ENCODE peak calls at places on chromosomes 16 and 17, in eight cellular contexts. T, S, U, X, W, F, I and M are unnamed samples.

GRCh38 chr17:44587339-44587738 is 30.1 kb downstream of the FZD2 start:
- DNase-seq in T (no peak), S (no peak), U (no peak), X (no peak), W (peak), F (no peak), I (no peak), M (peak)

GRCh38 chr17:55089955-55090573 is 121.5 kb downstream of the STXBP4 start:
- DNase-seq in T (peak), S (peak), U (no peak), X (no peak), W (peak), F (no peak), I (peak), M (no peak)

GRCh38 chr17:15123593-15124590 is 141.2 kb downstream of the PMP22 start:
- DNase-seq in T (no peak), S (no peak), U (no peak), X (no peak), W (peak), F (no peak), I (no peak), M (no peak)

GRCh38 chr17:2852729-2853110 is 56.5 kb downstream of the RAP1GAP2 start:
- DNase-seq in T (no peak), S (no peak), U (no peak), X (no peak), W (no peak), F (no peak), I (no peak), M (no peak)

GRCh38 chr16:11674818-11675560 is 6.7 kb downstream of the SNN start:
- DNase-seq in T (no peak), S (no peak), U (no peak), X (no peak), W (peak), F (no peak), I (no peak), M (no peak)

GRCh38 chr17:42898147-42898807 is 2.3 kb upstream of the G6PC1 start:
- DNase-seq in T (no peak), S (no peak), U (no peak), X (no peak), W (no peak), F (no peak), I (no peak), M (no peak)

GRCh38 chr16:8751481-8752311 is 45.7 kb downstream of the TMEM186 start:
- DNase-seq in T (no peak), S (no peak), U (no peak), X (no peak), W (peak), F (no peak), I (no peak), M (no peak)

GRCh38 chr17:29279397-29280070 is 14.4 kb downstream of the NUFIP2 start:
- DNase-seq in T (no peak), S (no peak), U (no peak), X (no peak), W (no peak), F (no peak), I (no peak), M (no peak)

GRCh38 chr17:12402963-12403622 is 262.6 kb upstream of the MYOCD start:
- DNase-seq in T (no peak), S (no peak), U (no peak), X (no peak), W (peak), F (no peak), I (no peak), M (no peak)

GRCh38 chr17:28944862-28945741 is 6.2 kb downstream of the PHF12 start:
- DNase-seq in T (no peak), S (no peak), U (no peak), X (no peak), W (no peak), F (no peak), I (no peak), M (no peak)

GRCh38 chr17:58493506-58493905 is 5.3 kb upstream of the HSF5 start:
- DNase-seq in T (no peak), S (no peak), U (no peak), X (no peak), W (no peak), F (no peak), I (no peak), M (no peak)

GRCh38 chr16:58366247-58367031 is 25.8 kb upstream of the GINS3 start:
- DNase-seq in T (no peak), S (no peak), U (no peak), X (no peak), W (peak), F (peak), I (no peak), M (no peak)

GRCh38 chr17:47262586-47262985 is 9.0 kb downstream of the ITGB3 start:
- DNase-seq in T (no peak), S (no peak), U (no peak), X (no peak), W (no peak), F (no peak), I (no peak), M (no peak)

GRCh38 chr16:23156946-23157460 is 7.8 kb upstream of the USP31 start:
- DNase-seq in T (no peak), S (no peak), U (no peak), X (no peak), W (no peak), F (no peak), I (no peak), M (no peak)

GRCh38 chr17:56690441-56691291 is 97.2 kb downstream of the NOG start:
- DNase-seq in T (no peak), S (no peak), U (no peak), X (no peak), W (no peak), F (peak), I (no peak), M (no peak)

GRCh38 chr17:72611172-72611571 is 481.3 kb downstream of the SLC39A11 start:
- DNase-seq in T (no peak), S (no peak), U (no peak), X (no peak), W (no peak), F (no peak), I (no peak), M (no peak)

GRCh38 chr16:28309811-28310311 is 17.5 kb downstream of the SBK1 start:
- DNase-seq in T (peak), S (peak), U (no peak), X (peak), W (no peak), F (no peak), I (peak), M (no peak)

GRCh38 chr17:71764507-71764906 is 356.3 kb upstream of the SOX9 start:
- DNase-seq in T (no peak), S (no peak), U (no peak), X (no peak), W (peak), F (no peak), I (no peak), M (no peak)

GRCh38 chr16:84013787-84014569 is 28.6 kb downstream of the SLC38A8 start:
- DNase-seq in T (peak), S (peak), U (no peak), X (peak), W (peak), F (no peak), I (peak), M (peak)

GRCh38 chr16:1156111-1156982 is 3.4 kb downstream of the CACNA1H start:
- DNase-seq in T (no peak), S (no peak), U (no peak), X (no peak), W (no peak), F (no peak), I (no peak), M (no peak)

GRCh38 chr16:69937465-69937951 is 13.6 kb upstream of the CLEC18A start:
- DNase-seq in T (no peak), S (no peak), U (no peak), X (no peak), W (peak), F (no peak), I (no peak), M (no peak)

GRCh38 chr17:80792373-80792781 is 199.3 kb upstream of the CHMP6 start:
- DNase-seq in T (no peak), S (no peak), U (no peak), X (no peak), W (peak), F (no peak), I (no peak), M (no peak)

GRCh38 chr16:26830716-26831115 is 236.0 kb upstream of the C16orf82 start:
- DNase-seq in T (no peak), S (no peak), U (no peak), X (no peak), W (peak), F (no peak), I (no peak), M (no peak)

GRCh38 chr17:69711504-69711903 is 297.0 kb downstream of the MAP2K6 start:
- DNase-seq in T (no peak), S (no peak), U (no peak), X (no peak), W (no peak), F (no peak), I (no peak), M (no peak)

GRCh38 chr16:53291757-53292392 is 142.4 kb upstream of the RBL2 start:
- DNase-seq in T (no peak), S (no peak), U (no peak), X (no peak), W (peak), F (no peak), I (no peak), M (no peak)

GRCh38 chr16:72371307-72372081 is 199.5 kb upstream of the PMFBP1 start:
- DNase-seq in T (no peak), S (no peak), U (no peak), X (no peak), W (peak), F (no peak), I (no peak), M (no peak)

GRCh38 chr17:50883850-50884291 is 17.7 kb upstream of the TOB1 start:
- DNase-seq in T (no peak), S (no peak), U (no peak), X (no peak), W (no peak), F (no peak), I (no peak), M (no peak)